ENCODE peak calls at places on chromosomes 12 and 14, in six cellular contexts. One of them, this sample, is unnamed.

GRCh38 chr12:49097381-49097780 is 2.8 kb upstream of the DHH start:
- DNase-seq in GM13976: no peak
- DNase-seq in CD4-positive, alpha-beta T cell: no peak
- DNase-seq in cardiac muscle cell: no peak
- DNase-seq in skeletal muscle cell: no peak
- DNase-seq in stimulated activated CD4-positive, alpha-beta T cell treated with anti-CD3 and anti-CD28 coated beads, Interleukin-15, amount 100 ng/mL, for 1 hour: no peak
- DNase-seq in this sample: no peak

GRCh38 chr12:45168976-45169375 is 46.9 kb upstream of the ANO6 start:
- DNase-seq in CD4-positive, alpha-beta T cell: no peak
- DNase-seq in stimulated activated CD4-positive, alpha-beta T cell treated with anti-CD3 and anti-CD28 coated beads, Interleukin-15, amount 100 ng/mL, for 1 hour: no peak
- DNase-seq in cardiac muscle cell: no peak
- DNase-seq in GM13976: no peak
- DNase-seq in skeletal muscle cell: no peak
- DNase-seq in this sample: no peak

GRCh38 chr12:68317047-68317667 is 15.0 kb downstream of the MDM1 start:
- DNase-seq in skeletal muscle cell: no peak
- DNase-seq in cardiac muscle cell: peak
- DNase-seq in GM13976: peak
- DNase-seq in stimulated activated CD4-positive, alpha-beta T cell treated with anti-CD3 and anti-CD28 coated beads, Interleukin-15, amount 100 ng/mL, for 1 hour: no peak
- DNase-seq in CD4-positive, alpha-beta T cell: no peak
- DNase-seq in this sample: peak

GRCh38 chr14:66216763-66217162 is 269.4 kb upstream of the CCDC196 start:
- DNase-seq in skeletal muscle cell: no peak
- DNase-seq in cardiac muscle cell: no peak
- DNase-seq in stimulated activated CD4-positive, alpha-beta T cell treated with anti-CD3 and anti-CD28 coated beads, Interleukin-15, amount 100 ng/mL, for 1 hour: no peak
- DNase-seq in GM13976: no peak
- DNase-seq in CD4-positive, alpha-beta T cell: no peak
- DNase-seq in this sample: no peak

GRCh38 chr12:1662761-1663439 is 28.0 kb upstream of the ADIPOR2 start:
- DNase-seq in GM13976: peak
- DNase-seq in stimulated activated CD4-positive, alpha-beta T cell treated with anti-CD3 and anti-CD28 coated beads, Interleukin-15, amount 100 ng/mL, for 1 hour: no peak
- DNase-seq in skeletal muscle cell: no peak
- DNase-seq in CD4-positive, alpha-beta T cell: peak
- DNase-seq in cardiac muscle cell: peak
- DNase-seq in this sample: no peak

GRCh38 chr14:59529189-59529588 is 44.9 kb downstream of the JKAMP start:
- DNase-seq in CD4-positive, alpha-beta T cell: no peak
- DNase-seq in cardiac muscle cell: no peak
- DNase-seq in stimulated activated CD4-positive, alpha-beta T cell treated with anti-CD3 and anti-CD28 coated beads, Interleukin-15, amount 100 ng/mL, for 1 hour: no peak
- DNase-seq in GM13976: no peak
- DNase-seq in skeletal muscle cell: no peak
- DNase-seq in this sample: no peak

GRCh38 chr14:96184737-96185136 is 19.9 kb upstream of the BDKRB2 start:
- DNase-seq in cardiac muscle cell: no peak
- DNase-seq in CD4-positive, alpha-beta T cell: no peak
- DNase-seq in GM13976: no peak
- DNase-seq in stimulated activated CD4-positive, alpha-beta T cell treated with anti-CD3 and anti-CD28 coated beads, Interleukin-15, amount 100 ng/mL, for 1 hour: no peak
- DNase-seq in skeletal muscle cell: no peak
- DNase-seq in this sample: no peak

GRCh38 chr12:11826607-11827006 is 177.1 kb downstream of the ETV6 start:
- DNase-seq in CD4-positive, alpha-beta T cell: no peak
- DNase-seq in cardiac muscle cell: no peak
- DNase-seq in skeletal muscle cell: no peak
- DNase-seq in stimulated activated CD4-positive, alpha-beta T cell treated with anti-CD3 and anti-CD28 coated beads, Interleukin-15, amount 100 ng/mL, for 1 hour: no peak
- DNase-seq in GM13976: no peak
- DNase-seq in this sample: no peak

GRCh38 chr12:95548539-95549391 is 2.5 kb downstream of the USP44 start:
- DNase-seq in stimulated activated CD4-positive, alpha-beta T cell treated with anti-CD3 and anti-CD28 coated beads, Interleukin-15, amount 100 ng/mL, for 1 hour: peak
- DNase-seq in GM13976: peak
- DNase-seq in skeletal muscle cell: no peak
- DNase-seq in CD4-positive, alpha-beta T cell: peak
- DNase-seq in cardiac muscle cell: peak
- DNase-seq in this sample: no peak

GRCh38 chr14:50677527-50678063 is 9.5 kb upstream of the SAV1 start:
- DNase-seq in GM13976: peak
- DNase-seq in skeletal muscle cell: no peak
- DNase-seq in CD4-positive, alpha-beta T cell: no peak
- DNase-seq in cardiac muscle cell: no peak
- DNase-seq in stimulated activated CD4-positive, alpha-beta T cell treated with anti-CD3 and anti-CD28 coated beads, Interleukin-15, amount 100 ng/mL, for 1 hour: no peak
- DNase-seq in this sample: peak

GRCh38 chr14:73008501-73008900 is 18.4 kb downstream of the ZFYVE1 start:
- DNase-seq in CD4-positive, alpha-beta T cell: no peak
- DNase-seq in skeletal muscle cell: peak
- DNase-seq in cardiac muscle cell: no peak
- DNase-seq in GM13976: no peak
- DNase-seq in stimulated activated CD4-positive, alpha-beta T cell treated with anti-CD3 and anti-CD28 coated beads, Interleukin-15, amount 100 ng/mL, for 1 hour: no peak
- DNase-seq in this sample: no peak

GRCh38 chr14:29906256-29906885 is 21.3 kb downstream of the PRKD1 start:
- DNase-seq in stimulated activated CD4-positive, alpha-beta T cell treated with anti-CD3 and anti-CD28 coated beads, Interleukin-15, amount 100 ng/mL, for 1 hour: no peak
- DNase-seq in CD4-positive, alpha-beta T cell: no peak
- DNase-seq in skeletal muscle cell: no peak
- DNase-seq in GM13976: no peak
- DNase-seq in cardiac muscle cell: no peak
- DNase-seq in this sample: no peak

This sample was measured in NCI-H460.